ENCODE peak calls at places on chromosomes 13 and 19, in seven cellular contexts. J, F, T, K, A, Y and E are unnamed samples.
A peak's percentile ranks its signal among the peaks of the same experiment; 100 is the strongest.

GRCh38 chr19:48400018-48400742 is 6.7 kb downstream of the GRIN2D start:
- DNase-seq in T (no peak), F (peak; percentile 99), A (no peak), K (peak; percentile 51), Y (peak; percentile 42), J (peak; percentile 55), E (peak; percentile 74)

GRCh38 chr19:51122112-51122981 is 2.4 kb upstream of the SIGLEC9 start:
- DNase-seq in K (peak; percentile 35), A (no peak), T (no peak), Y (no peak), J (no peak), F (no peak), E (no peak)

GRCh38 chr13:53201454-53202225 is 173.0 kb downstream of the OLFM4 start:
- DNase-seq in K (no peak), F (peak; percentile 65), J (no peak), Y (no peak), A (no peak), T (no peak), E (no peak)

GRCh38 chr13:69423844-69424243 is 683.8 kb upstream of the ATXN8OS start:
- DNase-seq in J (no peak), T (no peak), Y (no peak), F (no peak), K (no peak), A (no peak), E (no peak)

GRCh38 chr19:55353803-55354697 is 469 bp downstream of the COX6B2 start:
- DNase-seq in J (peak; percentile 43), Y (peak; percentile 65), F (peak; percentile 89), T (no peak), A (peak; percentile 58), K (peak; percentile 60), E (peak; percentile 70)

GRCh38 chr13:70310720-70311119 is 202.5 kb upstream of the KLHL1 start:
- DNase-seq in F (peak; percentile 79), T (no peak), A (peak; percentile 14), Y (no peak), K (peak; percentile 14), J (no peak), E (peak; percentile 75)

GRCh38 chr19:38037151-38037611 is 130.2 kb downstream of the SIPA1L3 start:
- DNase-seq in Y (no peak), F (peak; percentile 27), T (no peak), A (no peak), K (no peak), J (no peak), E (no peak)

GRCh38 chr19:16070366-16070990 is 5.8 kb upstream of the TPM4 start:
- DNase-seq in Y (no peak), K (peak; percentile 88), F (no peak), A (peak; percentile 88), T (peak; percentile 80), J (no peak), E (peak; percentile 85)

GRCh38 chr13:57087006-57087405 is 53.7 kb upstream of the PRR20A start:
- DNase-seq in T (no peak), J (no peak), K (no peak), Y (no peak), A (no peak), F (no peak), E (no peak)

GRCh38 chr13:29707876-29708543 is 112.5 kb upstream of the SLC7A1 start:
- DNase-seq in A (peak; percentile 59), J (peak; percentile 41), K (peak; percentile 52), F (peak; percentile 90), Y (no peak), T (no peak), E (peak; percentile 67)

GRCh38 chr13:25051065-25051464 is 44.9 kb upstream of the PABPC3 start:
- DNase-seq in A (no peak), F (no peak), T (no peak), Y (no peak), K (no peak), J (no peak), E (no peak)

GRCh38 chr13:99080131-99080530 is 102.3 kb upstream of the DOCK9 start:
- DNase-seq in K (no peak), A (no peak), Y (no peak), J (no peak), F (no peak), T (no peak), E (no peak)

GRCh38 chr13:25478186-25478585 is 106.4 kb downstream of the ATP8A2 start:
- DNase-seq in K (peak; percentile 61), F (peak; percentile 88), T (no peak), A (no peak), J (no peak), Y (no peak), E (peak; percentile 71)

GRCh38 chr13:49435992-49436391 is 7.9 kb downstream of the CAB39L start:
- DNase-seq in A (no peak), F (no peak), T (no peak), K (no peak), J (peak; percentile 44), Y (no peak), E (no peak)

GRCh38 chr13:35478384-35479222 is 2.1 kb upstream of the MAB21L1 start:
- DNase-seq in A (peak; percentile 2), K (no peak), Y (no peak), F (peak; percentile 65), T (no peak), J (no peak), E (no peak)

GRCh38 chr13:113364371-113364932 is 522 bp upstream of the GRTP1 start:
- DNase-seq in A (no peak), T (no peak), J (no peak), F (no peak), K (no peak), Y (peak; percentile 59), E (peak; percentile 9)

GRCh38 chr13:61316647-61317046 is 99.0 kb downstream of the PCDH20 start:
- DNase-seq in J (no peak), A (peak; percentile 1), Y (no peak), F (peak; percentile 24), T (no peak), K (no peak), E (no peak)

GRCh38 chr13:50894504-50894903 is 15.1 kb upstream of the RNASEH2B start:
- DNase-seq in F (no peak), A (no peak), K (no peak), T (no peak), J (no peak), Y (no peak), E (no peak)

GRCh38 chr13:50894042-50894441 is 15.5 kb upstream of the RNASEH2B start:
- DNase-seq in T (no peak), K (no peak), Y (no peak), A (no peak), F (peak; percentile 21), J (no peak), E (no peak)

GRCh38 chr13:50892162-50892944 is 17.2 kb upstream of the RNASEH2B start:
- DNase-seq in F (no peak), Y (no peak), T (no peak), A (peak; percentile 73), J (no peak), K (no peak), E (no peak)

GRCh38 chr13:50891206-50891605 is 18.4 kb upstream of the RNASEH2B start:
- DNase-seq in A (no peak), T (no peak), Y (no peak), F (no peak), K (no peak), J (no peak), E (no peak)

GRCh38 chr13:50893211-50893852 is 16.3 kb upstream of the RNASEH2B start:
- DNase-seq in K (no peak), Y (no peak), T (no peak), A (peak; percentile 89), J (peak; percentile 19), F (peak; percentile 46), E (no peak)
- H3K4me3 ChIP-seq in K (no peak overlapping the region), Y (no peak overlapping the region), T (no peak overlapping the region), A (peak overlapping the region; percentile 54), J (no peak overlapping the region), F (peak overlapping the region; percentile 40), E (no peak overlapping the region)

DNA sequence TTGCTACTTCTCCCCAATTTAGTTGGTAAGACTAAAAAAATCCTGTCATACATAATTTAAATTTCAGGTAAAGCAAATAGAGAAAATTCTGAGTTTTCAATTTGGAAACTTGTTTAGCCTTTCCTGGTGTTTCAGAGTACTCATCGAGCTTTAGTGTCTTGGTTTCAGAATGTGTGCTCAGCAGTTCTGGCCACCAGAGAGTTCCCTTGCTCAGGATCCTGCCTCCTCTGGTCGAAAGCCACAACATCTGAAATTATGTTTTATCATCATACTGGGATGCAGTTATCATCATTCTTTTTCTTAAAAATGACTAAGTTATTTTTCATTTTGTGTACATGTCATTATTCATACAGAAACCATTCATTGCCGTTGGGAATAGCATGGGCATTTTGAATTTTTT is 263.2 kb upstream of the SPRY2 start:
- DNase-seq in A (no peak), J (no peak), T (no peak), K (no peak), F (peak; percentile 8), Y (no peak), E (no peak)
- TF ChIP-seq CTCF in A (no peak), J (no peak), T (no peak), K (no peak), F (peak; percentile 12), Y (no peak), E (no peak)

DNA sequence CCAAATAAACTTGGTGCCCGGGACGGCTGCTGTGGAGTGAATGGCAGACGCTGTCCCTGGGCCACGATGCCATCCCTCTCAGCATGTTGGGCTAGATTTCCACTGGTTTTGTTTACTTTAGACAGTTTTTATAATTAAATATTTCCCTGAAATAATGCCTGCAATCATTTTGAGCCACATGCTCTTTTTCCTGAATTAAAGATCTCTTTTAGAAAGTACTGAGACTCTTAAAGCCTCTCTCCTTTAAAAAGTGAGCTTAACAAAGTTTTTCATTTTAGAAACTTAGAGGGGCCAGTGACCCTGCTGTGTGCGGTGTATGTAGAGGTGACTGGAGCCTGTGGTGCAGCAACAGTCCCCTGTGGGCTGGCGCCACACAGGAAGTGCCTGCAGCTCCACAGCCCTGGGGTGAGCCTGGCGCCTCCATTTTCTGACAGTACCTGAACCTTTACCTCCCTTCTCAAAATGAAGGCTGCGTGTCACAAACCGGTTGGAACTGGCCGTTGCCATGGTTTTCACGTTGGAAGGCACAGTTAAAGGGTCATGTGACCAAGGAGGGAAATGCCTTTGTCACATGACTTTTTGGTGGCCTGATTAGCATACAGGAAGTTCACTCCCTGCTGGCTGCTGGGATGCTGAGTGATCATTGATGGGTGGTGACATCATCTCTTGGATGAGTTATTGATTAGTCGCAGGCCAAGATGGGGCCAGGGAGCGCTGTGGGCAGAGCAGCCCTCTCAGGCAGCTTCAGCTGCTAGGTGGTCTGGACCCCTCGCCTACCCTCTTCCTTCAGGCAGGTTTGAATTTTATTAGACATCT is 26.3 kb downstream of the TSSK6 start:
- DNase-seq in J (peak; percentile 96), A (peak; percentile 92), F (peak; percentile 99), T (peak; percentile 58), K (peak; percentile 87), Y (peak; percentile 83), E (peak; percentile 82)
- H3K4me3 ChIP-seq in J (no peak overlapping the region), A (peak overlapping the region; percentile 7), F (no peak overlapping the region), T (peak overlapping the region; percentile 2), K (no peak overlapping the region), Y (no peak overlapping the region), E (no peak overlapping the region)

GRCh38 chr19:35304036-35304435 is 12.1 kb downstream of the MAG start:
- DNase-seq in K (no peak), A (no peak), Y (no peak), T (no peak), J (no peak), F (no peak), E (no peak)

GRCh38 chr19:35305181-35305580 is 13.2 kb downstream of the MAG start:
- DNase-seq in Y (no peak), J (no peak), A (no peak), F (no peak), K (no peak), T (no peak), E (no peak)

GRCh38 chr19:35309481-35310279 is 17.7 kb downstream of the MAG start:
- DNase-seq in K (no peak), F (no peak), A (no peak), J (peak; percentile 16), Y (peak; percentile 29), T (no peak), E (no peak)

GRCh38 chr19:35307990-35308389 is 16.0 kb downstream of the MAG start:
- DNase-seq in T (no peak), A (no peak), F (no peak), K (no peak), Y (no peak), J (no peak), E (no peak)

GRCh38 chr19:35306473-35307246 is 14.7 kb downstream of the MAG start:
- DNase-seq in Y (no peak), J (no peak), K (no peak), T (no peak), F (peak; percentile 75), A (peak; percentile 50), E (peak; percentile 18)
- TF ChIP-seq CTCF in Y (no peak), J (no peak), K (peak; percentile 21), T (no peak), F (peak; percentile 69), A (peak; percentile 54), E (no peak)